ENCODE peak calls at places on chromosomes 13 and 19, in ten cellular contexts. D, Z, U, M, Q, W, T, A, C and I are unnamed samples.

GRCh38 chr19:18514800-18515682 is 6.8 kb downstream of the ELL start:
- DNase-seq in M (no peak), A (no peak), W (no peak), Z (peak), C (no peak), U (no peak), Q (peak), D (no peak), T (no peak), I (peak)

GRCh38 chr13:110394371-110394841 is 87.3 kb downstream of the COL4A2 start:
- DNase-seq in Q (no peak), Z (peak), A (no peak), W (no peak), D (no peak), U (no peak), C (no peak), M (no peak), T (no peak), I (peak)

GRCh38 chr19:16325161-16325527 is 518 bp downstream of the KLF2 start:
- DNase-seq in D (peak), Q (no peak), U (peak), A (peak), Z (peak), T (peak), W (no peak), C (no peak), M (no peak), I (no peak)

GRCh38 chr13:33543631-33544030 is 258.1 kb upstream of the STARD13 start:
- DNase-seq in C (no peak), M (no peak), A (no peak), T (no peak), Q (no peak), D (no peak), Z (peak), W (peak), U (no peak), I (peak)

GRCh38 chr19:18700501-18701249 is 17.2 kb downstream of the CRTC1 start:
- DNase-seq in U (peak), C (peak), M (peak), Z (peak), W (peak), T (peak), Q (no peak), D (peak), A (peak), I (peak)

GRCh38 chr19:46661020-46661731 is at the start of gene DACT3:
- DNase-seq in Q (peak), A (peak), M (peak), C (peak), U (peak), W (peak), T (peak), D (peak), Z (peak), I (peak)

GRCh38 chr13:99432637-99433542 is 68.4 kb upstream of the TM9SF2 start:
- DNase-seq in Q (peak), Z (peak), T (peak), M (no peak), D (peak), A (peak), C (peak), U (peak), W (peak), I (peak)

GRCh38 chr13:31625115-31625514 is 114.2 kb upstream of the RXFP2 start:
- DNase-seq in M (no peak), C (no peak), Q (no peak), Z (peak), D (no peak), A (no peak), T (no peak), W (no peak), U (no peak), I (no peak)

GRCh38 chr19:10368101-10368803 is 12.1 kb downstream of the TYK2 start:
- DNase-seq in D (no peak), U (no peak), T (no peak), Z (peak), C (no peak), W (no peak), A (no peak), Q (no peak), M (no peak), I (no peak)

GRCh38 chr19:35136977-35137702 is 1.5 kb upstream of the FXYD1 start:
- DNase-seq in M (no peak), U (no peak), Z (no peak), A (no peak), D (no peak), T (no peak), W (no peak), Q (no peak), C (no peak), I (no peak)

GRCh38 chr19:35211545-35212230 is 16.9 kb downstream of the FAM187B start:
- DNase-seq in Z (no peak), U (peak), A (peak), Q (peak), D (no peak), M (no peak), T (no peak), W (no peak), C (peak), I (no peak)

GRCh38 chr13:113049521-113049941 is 56.1 kb upstream of the F7 start:
- DNase-seq in D (no peak), T (no peak), M (no peak), A (no peak), C (no peak), Z (no peak), U (no peak), Q (no peak), W (no peak), I (no peak)

GRCh38 chr13:40517486-40518311 is 148.7 kb downstream of the FOXO1 start:
- DNase-seq in Q (no peak), D (no peak), A (no peak), U (peak), C (no peak), M (no peak), Z (no peak), T (peak), W (no peak), I (no peak)

GRCh38 chr19:53549354-53549753 is 11.4 kb downstream of the ZNF331 start:
- DNase-seq in Q (no peak), M (no peak), C (no peak), T (no peak), A (no peak), W (no peak), Z (peak), D (no peak), U (no peak), I (peak)

GRCh38 chr19:1411255-1412191 is 4.1 kb downstream of the DAZAP1 start:
- DNase-seq in Q (no peak), T (no peak), U (no peak), Z (peak), C (peak), M (peak), W (no peak), D (no peak), A (no peak), I (no peak)

GRCh38 chr13:97982286-97982685 is 28.8 kb downstream of the IPO5 start:
- DNase-seq in M (no peak), Q (peak), A (no peak), U (no peak), Z (peak), W (no peak), C (no peak), D (no peak), T (no peak), I (peak)

GRCh38 chr19:46478356-46478986 is 7.1 kb upstream of the PNMA8A start:
- DNase-seq in Z (peak), A (no peak), W (peak), T (no peak), D (no peak), Q (no peak), C (no peak), M (no peak), U (no peak), I (peak)

GRCh38 chr19:8517551-8518442 is 3.8 kb upstream of the ZNF414 start:
- DNase-seq in A (no peak), U (no peak), C (peak), M (no peak), Z (peak), T (no peak), W (no peak), D (no peak), Q (no peak), I (peak)

GRCh38 chr19:17948967-17949930 is 16.4 kb downstream of the CCDC124 start:
- DNase-seq in A (no peak), M (no peak), Z (no peak), D (no peak), W (no peak), Q (no peak), C (no peak), T (peak), U (peak), I (no peak)

GRCh38 chr13:49296659-49297058 is 48.9 kb downstream of the CDADC1 start:
- DNase-seq in D (no peak), Z (no peak), W (no peak), U (no peak), A (no peak), Q (no peak), T (no peak), M (no peak), C (no peak), I (no peak)

GRCh38 chr19:47726467-47726866 is 13.2 kb downstream of the EHD2 start:
- DNase-seq in T (no peak), U (no peak), M (no peak), A (no peak), W (no peak), Q (no peak), D (no peak), Z (peak), C (no peak), I (peak)

GRCh38 chr13:36163809-36164308 is 32.7 kb upstream of the DCLK1 start:
- DNase-seq in U (no peak), W (peak), A (peak), Q (no peak), D (no peak), T (no peak), M (no peak), Z (peak), C (no peak), I (peak)

GRCh38 chr13:63700366-63700765 is 2284.7 kb upstream of the PCDH20 start:
- DNase-seq in A (no peak), C (no peak), W (no peak), Q (no peak), U (no peak), D (no peak), M (no peak), Z (no peak), T (no peak), I (no peak)

GRCh38 chr19:10968527-10969081 is 7.8 kb downstream of the SMARCA4 start:
- DNase-seq in Q (no peak), M (no peak), D (no peak), U (no peak), T (peak), Z (no peak), W (no peak), C (no peak), A (no peak), I (no peak)

GRCh38 chr13:72127031-72127430 is 260.0 kb upstream of the DACH1 start:
- DNase-seq in U (no peak), C (no peak), Z (no peak), A (no peak), W (peak), Q (no peak), M (no peak), D (no peak), T (no peak), I (no peak)